ENCODE peak calls at places on chromosomes 6 and 20, in ten cellular contexts. One of them, this sample, is unnamed.
A peak's percentile ranks its signal among the peaks of the same experiment; 100 is the strongest.

GRCh38 chr20:24157213-24157612 is 168.6 kb upstream of the GGTLC1 start:
- DNase-seq in left ventricle myocardium superior: no peak
- DNase-seq in memory B cell: no peak
- DNase-seq in osteocyte: no peak
- DNase-seq in ACHN: no peak
- DNase-seq in astrocyte of the cerebellum: no peak
- DNase-seq in osteoblast: no peak
- DNase-seq in PC-9: no peak
- DNase-seq in NCI-H748 treated with DMSO at 0.1 percent for 48 hours: no peak
- DNase-seq in HT1080: no peak
- DNase-seq in this sample: no peak

GRCh38 chr6:30646450-30647038 is 389 bp upstream of the C6orf136 start:
- DNase-seq in left ventricle myocardium superior: peak; percentile 97
- DNase-seq in memory B cell: no peak
- DNase-seq in NCI-H748 treated with DMSO at 0.1 percent for 48 hours: peak; percentile 25
- DNase-seq in osteocyte: no peak
- DNase-seq in astrocyte of the cerebellum: no peak
- DNase-seq in PC-9: no peak
- DNase-seq in HT1080: no peak
- DNase-seq in osteoblast: peak; percentile 99
- DNase-seq in ACHN: no peak
- DNase-seq in this sample: no peak

GRCh38 chr6:132728616-132729015 is 14.8 kb upstream of the VNN1 start:
- DNase-seq in HT1080: no peak
- DNase-seq in osteocyte: no peak
- DNase-seq in PC-9: no peak
- DNase-seq in left ventricle myocardium superior: no peak
- DNase-seq in astrocyte of the cerebellum: no peak
- DNase-seq in memory B cell: no peak
- DNase-seq in NCI-H748 treated with DMSO at 0.1 percent for 48 hours: no peak
- DNase-seq in osteoblast: no peak
- DNase-seq in ACHN: no peak
- DNase-seq in this sample: no peak

GRCh38 chr6:11609324-11610071 is 71.9 kb downstream of the TMEM170B start:
- DNase-seq in osteocyte: peak; percentile 89
- DNase-seq in memory B cell: no peak
- DNase-seq in NCI-H748 treated with DMSO at 0.1 percent for 48 hours: no peak
- DNase-seq in HT1080: peak; percentile 83
- DNase-seq in ACHN: no peak
- DNase-seq in astrocyte of the cerebellum: peak; percentile 95
- DNase-seq in PC-9: peak; percentile 77
- DNase-seq in osteoblast: peak; percentile 80
- DNase-seq in left ventricle myocardium superior: peak; percentile 45
- DNase-seq in this sample: no peak

GRCh38 chr20:35663516-35663812 is 1.2 kb downstream of the CPNE1 start:
- DNase-seq in left ventricle myocardium superior: no peak
- DNase-seq in osteoblast: no peak
- DNase-seq in HT1080: no peak
- DNase-seq in astrocyte of the cerebellum: no peak
- DNase-seq in memory B cell: no peak
- DNase-seq in NCI-H748 treated with DMSO at 0.1 percent for 48 hours: no peak
- DNase-seq in PC-9: no peak
- DNase-seq in ACHN: peak; percentile 34
- DNase-seq in osteocyte: no peak
- DNase-seq in this sample: no peak

GRCh38 chr6:113763883-113764282 is 93.3 kb upstream of the MARCKS start:
- DNase-seq in NCI-H748 treated with DMSO at 0.1 percent for 48 hours: no peak
- DNase-seq in memory B cell: no peak
- DNase-seq in astrocyte of the cerebellum: no peak
- DNase-seq in left ventricle myocardium superior: no peak
- DNase-seq in ACHN: no peak
- DNase-seq in PC-9: peak; percentile 43
- DNase-seq in osteoblast: peak; percentile 69
- DNase-seq in osteocyte: no peak
- DNase-seq in HT1080: peak; percentile 95
- DNase-seq in this sample: peak; percentile 20

GRCh38 chr6:144320746-144321145 is 35.6 kb downstream of the UTRN start:
- DNase-seq in memory B cell: no peak
- DNase-seq in osteocyte: no peak
- DNase-seq in ACHN: no peak
- DNase-seq in NCI-H748 treated with DMSO at 0.1 percent for 48 hours: no peak
- DNase-seq in osteoblast: no peak
- DNase-seq in astrocyte of the cerebellum: no peak
- DNase-seq in left ventricle myocardium superior: no peak
- DNase-seq in PC-9: no peak
- DNase-seq in HT1080: no peak
- DNase-seq in this sample: no peak

GRCh38 chr6:150152891-150153876 is 10.3 kb downstream of the PPP1R14C start:
- DNase-seq in osteocyte: no peak
- DNase-seq in left ventricle myocardium superior: no peak
- DNase-seq in astrocyte of the cerebellum: no peak
- DNase-seq in memory B cell: no peak
- DNase-seq in PC-9: no peak
- DNase-seq in NCI-H748 treated with DMSO at 0.1 percent for 48 hours: no peak
- DNase-seq in ACHN: no peak
- DNase-seq in HT1080: no peak
- DNase-seq in osteoblast: peak; percentile 85
- DNase-seq in this sample: no peak

GRCh38 chr6:2542858-2543218 is 207.9 kb downstream of the MYLK4 start:
- DNase-seq in left ventricle myocardium superior: no peak
- DNase-seq in NCI-H748 treated with DMSO at 0.1 percent for 48 hours: no peak
- DNase-seq in osteocyte: no peak
- DNase-seq in osteoblast: no peak
- DNase-seq in ACHN: peak; percentile 32
- DNase-seq in PC-9: peak; percentile 53
- DNase-seq in HT1080: peak; percentile 61
- DNase-seq in memory B cell: no peak
- DNase-seq in astrocyte of the cerebellum: peak; percentile 81
- DNase-seq in this sample: peak; percentile 51

GRCh38 chr20:44070139-44070900 is 116.7 kb downstream of the JPH2 start:
- DNase-seq in HT1080: no peak
- DNase-seq in left ventricle myocardium superior: no peak
- DNase-seq in osteoblast: peak; percentile 74
- DNase-seq in osteocyte: peak; percentile 70
- DNase-seq in ACHN: no peak
- DNase-seq in astrocyte of the cerebellum: no peak
- DNase-seq in PC-9: no peak
- DNase-seq in NCI-H748 treated with DMSO at 0.1 percent for 48 hours: no peak
- DNase-seq in memory B cell: no peak
- DNase-seq in this sample: no peak

GRCh38 chr6:37650071-37650481 is 47.6 kb downstream of the MDGA1 start:
- DNase-seq in memory B cell: no peak
- DNase-seq in left ventricle myocardium superior: peak; percentile 64
- DNase-seq in PC-9: no peak
- DNase-seq in astrocyte of the cerebellum: no peak
- DNase-seq in osteoblast: no peak
- DNase-seq in HT1080: no peak
- DNase-seq in osteocyte: no peak
- DNase-seq in ACHN: no peak
- DNase-seq in NCI-H748 treated with DMSO at 0.1 percent for 48 hours: no peak
- DNase-seq in this sample: no peak

GRCh38 chr20:57088436-57088835 is 178.0 kb downstream of the BMP7 start:
- DNase-seq in ACHN: no peak
- DNase-seq in NCI-H748 treated with DMSO at 0.1 percent for 48 hours: no peak
- DNase-seq in osteocyte: no peak
- DNase-seq in left ventricle myocardium superior: no peak
- DNase-seq in memory B cell: no peak
- DNase-seq in osteoblast: no peak
- DNase-seq in PC-9: no peak
- DNase-seq in astrocyte of the cerebellum: no peak
- DNase-seq in HT1080: no peak
- DNase-seq in this sample: no peak

GRCh38 chr20:21534453-21534852 is 20.6 kb upstream of the NKX2-2 start:
- DNase-seq in osteocyte: peak; percentile 67
- DNase-seq in left ventricle myocardium superior: no peak
- DNase-seq in NCI-H748 treated with DMSO at 0.1 percent for 48 hours: peak; percentile 82
- DNase-seq in ACHN: no peak
- DNase-seq in memory B cell: no peak
- DNase-seq in PC-9: no peak
- DNase-seq in astrocyte of the cerebellum: no peak
- DNase-seq in osteoblast: no peak
- DNase-seq in HT1080: no peak
- DNase-seq in this sample: no peak

GRCh38 chr6:54617730-54618129 is 228.8 kb upstream of the FAM83B start:
- DNase-seq in left ventricle myocardium superior: no peak
- DNase-seq in HT1080: peak; percentile 57
- DNase-seq in osteoblast: peak; percentile 71
- DNase-seq in memory B cell: no peak
- DNase-seq in ACHN: peak; percentile 42
- DNase-seq in PC-9: no peak
- DNase-seq in osteocyte: no peak
- DNase-seq in NCI-H748 treated with DMSO at 0.1 percent for 48 hours: no peak
- DNase-seq in astrocyte of the cerebellum: peak; percentile 62
- DNase-seq in this sample: no peak

GRCh38 chr6:36968266-36968977 is 13.9 kb downstream of the PI16 start:
- DNase-seq in ACHN: no peak
- DNase-seq in osteocyte: no peak
- DNase-seq in astrocyte of the cerebellum: no peak
- DNase-seq in osteoblast: no peak
- DNase-seq in memory B cell: no peak
- DNase-seq in HT1080: no peak
- DNase-seq in left ventricle myocardium superior: peak; percentile 77
- DNase-seq in PC-9: no peak
- DNase-seq in NCI-H748 treated with DMSO at 0.1 percent for 48 hours: no peak
- DNase-seq in this sample: no peak

GRCh38 chr6:167287513-167288048 is 3.5 kb upstream of the UNC93A start:
- DNase-seq in PC-9: no peak
- DNase-seq in NCI-H748 treated with DMSO at 0.1 percent for 48 hours: no peak
- DNase-seq in memory B cell: no peak
- DNase-seq in astrocyte of the cerebellum: no peak
- DNase-seq in HT1080: no peak
- DNase-seq in osteocyte: no peak
- DNase-seq in left ventricle myocardium superior: no peak
- DNase-seq in osteoblast: no peak
- DNase-seq in ACHN: no peak
- DNase-seq in this sample: no peak

GRCh38 chr6:85458184-85458583 is 8.3 kb downstream of the NT5E start:
- DNase-seq in memory B cell: no peak
- DNase-seq in astrocyte of the cerebellum: no peak
- DNase-seq in PC-9: no peak
- DNase-seq in osteocyte: no peak
- DNase-seq in NCI-H748 treated with DMSO at 0.1 percent for 48 hours: no peak
- DNase-seq in osteoblast: no peak
- DNase-seq in HT1080: no peak
- DNase-seq in left ventricle myocardium superior: no peak
- DNase-seq in ACHN: no peak
- DNase-seq in this sample: no peak

GRCh38 chr6:22147983-22148797 is 148.6 kb downstream of the PRL start:
- DNase-seq in HT1080: peak; percentile 63
- DNase-seq in left ventricle myocardium superior: peak; percentile 34
- DNase-seq in memory B cell: no peak
- DNase-seq in osteocyte: peak; percentile 86
- DNase-seq in osteoblast: peak; percentile 86
- DNase-seq in NCI-H748 treated with DMSO at 0.1 percent for 48 hours: peak; percentile 81
- DNase-seq in PC-9: peak; percentile 14
- DNase-seq in astrocyte of the cerebellum: peak; percentile 76
- DNase-seq in ACHN: no peak
- DNase-seq in this sample: peak; percentile 70

GRCh38 chr6:61809004-61809595 is 476.9 kb downstream of the KHDRBS2 start:
- DNase-seq in osteocyte: no peak
- DNase-seq in NCI-H748 treated with DMSO at 0.1 percent for 48 hours: peak; percentile 73
- DNase-seq in left ventricle myocardium superior: no peak
- DNase-seq in ACHN: peak; percentile 36
- DNase-seq in memory B cell: no peak
- DNase-seq in osteoblast: no peak
- DNase-seq in HT1080: peak; percentile 3
- DNase-seq in astrocyte of the cerebellum: no peak
- DNase-seq in PC-9: no peak
- DNase-seq in this sample: no peak

GRCh38 chr6:26097268-26097875 is 10.1 kb downstream of the HFE start:
- DNase-seq in osteocyte: no peak
- DNase-seq in osteoblast: no peak
- DNase-seq in ACHN: peak; percentile 63
- DNase-seq in NCI-H748 treated with DMSO at 0.1 percent for 48 hours: peak; percentile 85
- DNase-seq in left ventricle myocardium superior: no peak
- DNase-seq in memory B cell: peak; percentile 64
- DNase-seq in astrocyte of the cerebellum: peak; percentile 48
- DNase-seq in PC-9: peak; percentile 61
- DNase-seq in HT1080: peak; percentile 56
- DNase-seq in this sample: peak; percentile 79

GRCh38 chr6:13980534-13980933 is 55.8 kb downstream of the RNF182 start:
- DNase-seq in HT1080: no peak
- DNase-seq in NCI-H748 treated with DMSO at 0.1 percent for 48 hours: no peak
- DNase-seq in left ventricle myocardium superior: no peak
- DNase-seq in memory B cell: no peak
- DNase-seq in astrocyte of the cerebellum: no peak
- DNase-seq in osteocyte: no peak
- DNase-seq in osteoblast: no peak
- DNase-seq in ACHN: no peak
- DNase-seq in PC-9: no peak
- DNase-seq in this sample: no peak

GRCh38 chr6:44543664-44544063 is 156.2 kb downstream of the CDC5L start:
- DNase-seq in astrocyte of the cerebellum: no peak
- DNase-seq in NCI-H748 treated with DMSO at 0.1 percent for 48 hours: no peak
- DNase-seq in PC-9: no peak
- DNase-seq in memory B cell: no peak
- DNase-seq in osteocyte: no peak
- DNase-seq in HT1080: no peak
- DNase-seq in osteoblast: no peak
- DNase-seq in left ventricle myocardium superior: no peak
- DNase-seq in ACHN: no peak
- DNase-seq in this sample: no peak

GRCh38 chr6:10300071-10300470 is 114.8 kb downstream of the TFAP2A start:
- DNase-seq in PC-9: peak; percentile 12
- DNase-seq in NCI-H748 treated with DMSO at 0.1 percent for 48 hours: no peak
- DNase-seq in osteoblast: no peak
- DNase-seq in ACHN: peak; percentile 27
- DNase-seq in astrocyte of the cerebellum: no peak
- DNase-seq in memory B cell: no peak
- DNase-seq in HT1080: peak; percentile 47
- DNase-seq in left ventricle myocardium superior: no peak
- DNase-seq in osteocyte: no peak
- DNase-seq in this sample: peak; percentile 12

GRCh38 chr6:42197574-42198362 is 3.0 kb upstream of the GUCA1B start:
- DNase-seq in osteoblast: no peak
- DNase-seq in astrocyte of the cerebellum: no peak
- DNase-seq in left ventricle myocardium superior: no peak
- DNase-seq in NCI-H748 treated with DMSO at 0.1 percent for 48 hours: no peak
- DNase-seq in HT1080: peak; percentile 78
- DNase-seq in ACHN: no peak
- DNase-seq in osteocyte: no peak
- DNase-seq in PC-9: no peak
- DNase-seq in memory B cell: no peak
- DNase-seq in this sample: no peak

GRCh38 chr6:139370047-139370706 is 4.3 kb downstream of the CITED2 start:
- DNase-seq in NCI-H748 treated with DMSO at 0.1 percent for 48 hours: no peak
- DNase-seq in PC-9: peak; percentile 2
- DNase-seq in osteocyte: no peak
- DNase-seq in left ventricle myocardium superior: no peak
- DNase-seq in HT1080: no peak
- DNase-seq in ACHN: peak; percentile 60
- DNase-seq in osteoblast: no peak
- DNase-seq in memory B cell: no peak
- DNase-seq in astrocyte of the cerebellum: no peak
- DNase-seq in this sample: no peak

GRCh38 chr6:43517503-43518357 is 841 bp downstream of the POLR1C start:
- DNase-seq in NCI-H748 treated with DMSO at 0.1 percent for 48 hours: no peak
- DNase-seq in astrocyte of the cerebellum: no peak
- DNase-seq in PC-9: no peak
- DNase-seq in left ventricle myocardium superior: no peak
- DNase-seq in osteoblast: no peak
- DNase-seq in ACHN: no peak
- DNase-seq in osteocyte: no peak
- DNase-seq in HT1080: no peak
- DNase-seq in memory B cell: no peak
- DNase-seq in this sample: no peak

GRCh38 chr6:89597988-89598387 is 40.6 kb downstream of the LYRM2 start:
- DNase-seq in osteocyte: no peak
- DNase-seq in HT1080: peak; percentile 52
- DNase-seq in left ventricle myocardium superior: no peak
- DNase-seq in PC-9: peak; percentile 16
- DNase-seq in memory B cell: no peak
- DNase-seq in ACHN: peak; percentile 55
- DNase-seq in osteoblast: peak; percentile 95
- DNase-seq in astrocyte of the cerebellum: peak; percentile 22
- DNase-seq in NCI-H748 treated with DMSO at 0.1 percent for 48 hours: peak; percentile 32
- DNase-seq in this sample: peak; percentile 49

This sample was measured in Calu3.